ENCODE peak calls at places on chromosomes 11 and 22, in five cellular contexts. N is NCI-H2171, D is lower leg skin, F is NCI-H1417, S is NCI-H146. U is an unnamed sample.

GRCh38 chr11:45834298-45834756 is 12.9 kb upstream of the CRY2 start:
- DNase-seq in N (no peak), D (peak), F (no peak), S (no peak), U (no peak)

GRCh38 chr22:41596776-41597634 is 7.4 kb upstream of the PMM1 start:
- DNase-seq in N (peak), D (no peak), F (peak), S (peak), U (no peak)

GRCh38 chr11:44592125-44592643 is 26.7 kb downstream of the CD82 start:
- DNase-seq in N (no peak), D (peak), F (no peak), S (no peak), U (no peak)

GRCh38 chr11:60915250-60915914 is 1.4 kb downstream of the TMEM109 start:
- DNase-seq in N (no peak), D (peak), F (peak), S (no peak), U (peak)

GRCh38 chr11:17531818-17532131 is 12.4 kb downstream of the USH1C start:
- DNase-seq in N (no peak), D (no peak), F (no peak), S (peak), U (no peak)

GRCh38 chr11:6405039-6405667 is 13.7 kb downstream of the APBB1 start:
- DNase-seq in N (no peak), D (no peak), F (peak), S (peak), U (peak)

GRCh38 chr11:32331098-32331497 is 104.2 kb downstream of the WT1 start:
- DNase-seq in N (no peak), D (no peak), F (no peak), S (no peak), U (no peak)

GRCh38 chr11:76672431-76673163 is 2.0 kb upstream of the LRRC32 start:
- DNase-seq in N (no peak), D (no peak), F (no peak), S (no peak), U (no peak)

GRCh38 chr11:112958670-112959069 is 2.5 kb upstream of the NCAM1 start:
- DNase-seq in N (no peak), D (no peak), F (no peak), S (no peak), U (no peak)

GRCh38 chr11:118287006-118287405 is 17.5 kb upstream of the CD3E start:
- DNase-seq in N (no peak), D (no peak), F (no peak), S (no peak), U (no peak)

GRCh38 chr11:48108231-48109045 is 108.2 kb upstream of the OR4B1 start:
- DNase-seq in N (no peak), D (peak), F (no peak), S (no peak), U (no peak)

GRCh38 chr11:113324250-113324649 is 9.9 kb downstream of the TTC12 start:
- DNase-seq in N (no peak), D (no peak), F (no peak), S (no peak), U (no peak)

GRCh38 chr11:117823294-117823940 is 1.1 kb downstream of the FXYD2 start:
- DNase-seq in N (no peak), D (peak), F (peak), S (no peak), U (no peak)

GRCh38 chr11:28715726-28716125 is 607.5 kb downstream of the METTL15 start:
- DNase-seq in N (no peak), D (no peak), F (no peak), S (no peak), U (no peak)

GRCh38 chr11:127098684-127099083 is 98.1 kb upstream of the KIRREL3 start:
- DNase-seq in N (no peak), D (no peak), F (no peak), S (no peak), U (no peak)

GRCh38 chr22:50206599-50206998 is 5.8 kb downstream of the SELENOO start:
- DNase-seq in N (no peak), D (peak), F (no peak), S (no peak), U (no peak)

GRCh38 chr11:120574881-120575280 is 63.3 kb downstream of the GRIK4 start:
- DNase-seq in N (no peak), D (no peak), F (no peak), S (no peak), U (no peak)

GRCh38 chr11:44398266-44399045 is 88.5 kb upstream of the ALX4 start:
- DNase-seq in N (no peak), D (peak), F (no peak), S (no peak), U (no peak)

GRCh38 chr11:47854667-47855066 is 6.5 kb upstream of the NUP160 start:
- DNase-seq in N (no peak), D (no peak), F (no peak), S (no peak), U (no peak)

GRCh38 chr11:2303627-2304155 is 1.9 kb downstream of the TSPAN32 start:
- DNase-seq in N (no peak), D (peak), F (no peak), S (no peak), U (no peak)

GRCh38 chr22:31977141-31977781 is 32.9 kb downstream of the YWHAH start:
- DNase-seq in N (peak), D (peak), F (peak), S (peak), U (peak)

GRCh38 chr11:1619449-1619848 is 2.5 kb downstream of the KRTAP5-4 start:
- DNase-seq in N (no peak), D (no peak), F (no peak), S (no peak), U (no peak)

GRCh38 chr11:116871248-116871647 is 33.8 kb upstream of the APOA1 start:
- DNase-seq in N (no peak), D (no peak), F (no peak), S (no peak), U (no peak)